ENCODE peak calls at places on chromosomes 16 and 17, in nine cellular contexts. G, J, U, N, Z, Y, P, O and T are unnamed samples.
A peak's percentile ranks its signal among the peaks of the same experiment; 100 is the strongest.

GRCh38 chr16:77214411-77215138 is 15.4 kb downstream of the SYCE1L start:
- DNase-seq in G (no peak), J (no peak), U (no peak), N (no peak), Z (no peak), Y (no peak), P (no peak), O (no peak), T (no peak)

GRCh38 chr17:35218901-35219300 is 24.0 kb upstream of the SLFN5 start:
- DNase-seq in G (no peak), J (no peak), U (no peak), N (no peak), Z (no peak), Y (no peak), P (no peak), O (no peak), T (no peak)

GRCh38 chr17:76497979-76498885 is 3.0 kb downstream of the RHBDF2 start:
- DNase-seq in G (peak; percentile 90), J (peak; percentile 87), U (peak; percentile 59), N (peak; percentile 75), Z (peak; percentile 60), Y (peak; percentile 69), P (peak; percentile 80), O (peak; percentile 88), T (peak; percentile 89)

GRCh38 chr16:23302045-23302956 is at the start of gene SCNN1B:
- DNase-seq in G (peak; percentile 35), J (no peak), U (no peak), N (no peak), Z (peak; percentile 58), Y (no peak), P (peak; percentile 64), O (peak; percentile 90), T (no peak)

GRCh38 chr17:13957636-13958035 is 111.7 kb upstream of the COX10 start:
- DNase-seq in G (no peak), J (no peak), U (no peak), N (no peak), Z (no peak), Y (peak; percentile 63), P (no peak), O (no peak), T (peak; percentile 59)

GRCh38 chr16:27450836-27451341 is 48.9 kb downstream of the IL21R start:
- DNase-seq in G (no peak), J (no peak), U (no peak), N (no peak), Z (no peak), Y (no peak), P (no peak), O (no peak), T (peak; percentile 19)

GRCh38 chr16:77611386-77611785 is 110.9 kb upstream of the NUDT7 start:
- DNase-seq in G (no peak), J (no peak), U (no peak), N (no peak), Z (no peak), Y (no peak), P (no peak), O (no peak), T (no peak)

GRCh38 chr17:45702666-45703266 is 81.4 kb upstream of the CRHR1 start:
- DNase-seq in G (no peak), J (no peak), U (no peak), N (no peak), Z (no peak), Y (peak; percentile 45), P (no peak), O (no peak), T (peak; percentile 39)

GRCh38 chr16:8714143-8714542 is 39.7 kb downstream of the ABAT start:
- DNase-seq in G (no peak), J (no peak), U (no peak), N (no peak), Z (no peak), Y (no peak), P (no peak), O (no peak), T (no peak)

GRCh38 chr17:31724619-31725018 is 134.4 kb downstream of the COPRS start:
- DNase-seq in G (no peak), J (no peak), U (no peak), N (no peak), Z (no peak), Y (no peak), P (no peak), O (no peak), T (peak; percentile 33)

GRCh38 chr16:2818278-2818876 is 1.3 kb downstream of the PRSS21 start:
- DNase-seq in G (peak; percentile 3), J (no peak), U (no peak), N (no peak), Z (no peak), Y (no peak), P (no peak), O (peak; percentile 46), T (no peak)

GRCh38 chr16:9090101-9090959 is 1.1 kb upstream of the HAPSTR1 start:
- DNase-seq in G (peak; percentile 43), J (peak; percentile 39), U (peak; percentile 40), N (no peak), Z (peak; percentile 59), Y (no peak), P (peak; percentile 64), O (peak; percentile 92), T (no peak)

GRCh38 chr16:79437764-79438728 is 162.5 kb downstream of the MAF start:
- DNase-seq in G (peak; percentile 39), J (peak; percentile 48), U (no peak), N (no peak), Z (peak; percentile 46), Y (no peak), P (no peak), O (peak; percentile 29), T (no peak)

GRCh38 chr17:43662432-43663141 is 865 bp upstream of the MEOX1 start:
- DNase-seq in G (no peak), J (no peak), U (no peak), N (no peak), Z (no peak), Y (no peak), P (no peak), O (no peak), T (no peak)

GRCh38 chr17:235831-236640 is 54.6 kb upstream of the DOC2B start:
- DNase-seq in G (peak; percentile 6), J (peak; percentile 7), U (no peak), N (no peak), Z (no peak), Y (no peak), P (no peak), O (no peak), T (no peak)

GRCh38 chr17:80968602-80969029 is 23.0 kb upstream of the CHMP6 start:
- DNase-seq in G (peak; percentile 31), J (no peak), U (peak; percentile 59), N (no peak), Z (no peak), Y (peak; percentile 51), P (no peak), O (peak; percentile 58), T (no peak)

GRCh38 chr17:65231086-65231485 is 93.9 kb downstream of the RGS9 start:
- DNase-seq in G (no peak), J (no peak), U (no peak), N (no peak), Z (no peak), Y (no peak), P (no peak), O (no peak), T (no peak)

GRCh38 chr16:80231888-80232287 is 308.9 kb upstream of the DYNLRB2 start:
- DNase-seq in G (no peak), J (no peak), U (no peak), N (no peak), Z (no peak), Y (peak; percentile 58), P (no peak), O (no peak), T (peak; percentile 24)

GRCh38 chr17:81131486-81132196 is 33.7 kb upstream of the PVALEF start:
- DNase-seq in G (no peak), J (no peak), U (no peak), N (no peak), Z (no peak), Y (no peak), P (peak; percentile 90), O (peak; percentile 68), T (no peak)

GRCh38 chr16:57284206-57284951 is at the start of gene PLLP:
- DNase-seq in G (peak; percentile 75), J (no peak), U (no peak), N (peak; percentile 69), Z (peak; percentile 53), Y (no peak), P (peak; percentile 85), O (peak; percentile 94), T (no peak)

DNA sequence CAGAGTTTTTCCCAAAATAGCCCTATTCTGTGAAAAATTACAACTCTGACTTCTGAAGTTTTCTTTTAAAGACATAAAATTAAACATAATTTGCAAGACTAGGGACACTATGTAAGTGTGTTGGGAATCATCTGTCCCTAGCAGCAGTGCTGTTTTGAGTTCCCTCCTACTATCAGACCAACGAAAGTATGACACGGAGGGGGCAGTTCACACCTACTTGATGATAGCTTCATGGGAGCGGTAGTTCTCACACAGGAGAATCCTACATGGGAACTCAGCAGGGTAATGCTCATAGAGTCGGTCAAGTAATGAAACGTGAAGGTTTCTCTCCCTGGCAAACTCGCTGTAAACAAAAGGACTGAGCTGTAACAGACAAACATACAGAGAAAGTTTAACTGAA is 96.6 kb downstream of the HELZ start:
- DNase-seq in G (no peak), J (no peak), U (no peak), N (no peak), Z (no peak), Y (no peak), P (no peak), O (no peak), T (no peak)
- TF ChIP-seq CTCF in G (no peak), J (no peak), U (no peak), N (no peak), Z (no peak), Y (no peak), P (no peak), O (no peak), T (no peak)

DNA sequence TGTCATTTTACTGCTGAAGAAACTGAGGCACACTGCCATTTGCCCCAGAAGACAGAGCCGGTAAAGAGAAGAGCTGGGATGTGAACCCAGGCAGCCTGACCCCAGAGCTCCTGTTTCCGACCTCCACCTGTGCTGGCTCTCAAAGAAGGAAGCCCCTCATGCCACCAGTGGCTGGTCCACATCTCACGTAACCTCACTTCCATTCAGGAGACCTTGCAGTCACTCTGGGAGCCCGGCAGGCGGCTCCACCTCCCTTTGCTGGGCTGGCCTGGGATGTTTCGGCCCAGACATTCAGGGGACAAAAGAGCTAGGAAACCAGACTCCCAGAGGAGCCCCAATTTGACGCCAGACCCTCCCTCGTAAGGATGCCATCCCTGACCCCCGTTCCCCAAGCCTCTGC is 2.9 kb downstream of the TAF1C start:
- DNase-seq in G (no peak), J (no peak), U (no peak), N (peak; percentile 69), Z (no peak), Y (no peak), P (no peak), O (no peak), T (no peak)
- TF ChIP-seq CTCF in G (no peak), J (peak; percentile 57), U (no peak), N (peak; percentile 61), Z (no peak), Y (peak; percentile 61), P (no peak), O (peak; percentile 35), T (peak; percentile 28)

GRCh38 chr17:29954405-29954804 is 13.0 kb downstream of the EFCAB5 start:
- DNase-seq in G (no peak), J (no peak), U (no peak), N (no peak), Z (no peak), Y (no peak), P (no peak), O (no peak), T (no peak)
- TF ChIP-seq CTCF in G (no peak), J (no peak), U (no peak), N (no peak), Z (peak; percentile 28), Y (no peak), P (no peak), O (no peak), T (peak; percentile 7)

GRCh38 chr17:10295728-10296343 is 77.0 kb downstream of the MYH13 start:
- DNase-seq in G (peak; percentile 34), J (peak; percentile 37), U (peak; percentile 43), N (peak; percentile 69), Z (peak; percentile 80), Y (peak; percentile 68), P (no peak), O (no peak), T (peak; percentile 83)
- TF ChIP-seq CTCF in G (peak; percentile 33), J (peak; percentile 70), U (peak; percentile 64), N (peak; percentile 62), Z (peak; percentile 52), Y (peak; percentile 78), P (peak; percentile 45), O (peak; percentile 57), T (peak; percentile 93)